ENCODE peak calls at places on chromosomes 6 and 20, in five cellular contexts. One of them, this sample, is unnamed.

GRCh38 chr6:108651781-108652227 is 91.1 kb downstream of the FOXO3 start:
- DNase-seq in amniotic stem cell: peak; percentile 66
- DNase-seq in left cardiac atrium: peak; percentile 38
- DNase-seq in kidney glomerular epithelial cell: peak; percentile 39
- DNase-seq in NCI-H1417: no peak
- DNase-seq in this sample: peak; percentile 57

GRCh38 chr6:14734052-14734415 is 511.8 kb upstream of the JARID2 start:
- DNase-seq in amniotic stem cell: no peak
- DNase-seq in left cardiac atrium: no peak
- DNase-seq in NCI-H1417: no peak
- DNase-seq in kidney glomerular epithelial cell: no peak
- DNase-seq in this sample: no peak

GRCh38 chr6:132715204-132715603 is 1.3 kb upstream of the VNN1 start:
- DNase-seq in amniotic stem cell: peak; percentile 29
- DNase-seq in kidney glomerular epithelial cell: peak; percentile 5
- DNase-seq in left cardiac atrium: peak; percentile 42
- DNase-seq in NCI-H1417: peak; percentile 78
- DNase-seq in this sample: peak; percentile 47

GRCh38 chr6:6131492-6132109 is 124.9 kb upstream of the NRN1 start:
- DNase-seq in kidney glomerular epithelial cell: no peak
- DNase-seq in left cardiac atrium: no peak
- DNase-seq in amniotic stem cell: no peak
- DNase-seq in NCI-H1417: peak; percentile 16
- DNase-seq in this sample: no peak

GRCh38 chr6:150826788-150827187 is 38.7 kb upstream of the MTHFD1L start:
- DNase-seq in kidney glomerular epithelial cell: no peak
- DNase-seq in NCI-H1417: no peak
- DNase-seq in amniotic stem cell: no peak
- DNase-seq in left cardiac atrium: no peak
- DNase-seq in this sample: no peak

GRCh38 chr20:41361757-41362747 is 4.6 kb downstream of the EMILIN3 start:
- DNase-seq in NCI-H1417: peak; percentile 12
- DNase-seq in amniotic stem cell: no peak
- DNase-seq in kidney glomerular epithelial cell: no peak
- DNase-seq in left cardiac atrium: no peak
- DNase-seq in this sample: peak; percentile 70

GRCh38 chr20:5658897-5659296 is 91.3 kb upstream of the SHLD1 start:
- DNase-seq in amniotic stem cell: no peak
- DNase-seq in left cardiac atrium: peak; percentile 77
- DNase-seq in NCI-H1417: peak; percentile 63
- DNase-seq in kidney glomerular epithelial cell: peak; percentile 34
- DNase-seq in this sample: peak; percentile 75

GRCh38 chr6:161393839-161394364 is 120.0 kb upstream of the AGPAT4 start:
- DNase-seq in amniotic stem cell: peak; percentile 76
- DNase-seq in kidney glomerular epithelial cell: peak; percentile 84
- DNase-seq in NCI-H1417: peak; percentile 91
- DNase-seq in left cardiac atrium: no peak
- DNase-seq in this sample: no peak

GRCh38 chr20:56788671-56789610 is 159.8 kb downstream of the TFAP2C start:
- DNase-seq in amniotic stem cell: no peak
- DNase-seq in left cardiac atrium: no peak
- DNase-seq in kidney glomerular epithelial cell: no peak
- DNase-seq in NCI-H1417: no peak
- DNase-seq in this sample: no peak

GRCh38 chr20:51529758-51530157 is 12.8 kb downstream of the NFATC2 start:
- DNase-seq in NCI-H1417: no peak
- DNase-seq in left cardiac atrium: no peak
- DNase-seq in amniotic stem cell: no peak
- DNase-seq in kidney glomerular epithelial cell: no peak
- DNase-seq in this sample: no peak

GRCh38 chr20:15846446-15846845 is 726.8 kb downstream of the KIF16B start:
- DNase-seq in amniotic stem cell: no peak
- DNase-seq in kidney glomerular epithelial cell: no peak
- DNase-seq in NCI-H1417: no peak
- DNase-seq in left cardiac atrium: no peak
- DNase-seq in this sample: no peak

GRCh38 chr6:26627843-26628242 is 31.1 kb downstream of the ABT1 start:
- DNase-seq in amniotic stem cell: no peak
- DNase-seq in kidney glomerular epithelial cell: no peak
- DNase-seq in NCI-H1417: no peak
- DNase-seq in left cardiac atrium: no peak
- DNase-seq in this sample: no peak

GRCh38 chr6:44925100-44925739 is 402.9 kb upstream of the RUNX2 start:
- DNase-seq in NCI-H1417: peak; percentile 92
- DNase-seq in kidney glomerular epithelial cell: peak; percentile 44
- DNase-seq in amniotic stem cell: no peak
- DNase-seq in left cardiac atrium: no peak
- DNase-seq in this sample: no peak

GRCh38 chr6:170358496-170358895 is 51.9 kb downstream of the FAM120B start:
- DNase-seq in amniotic stem cell: no peak
- DNase-seq in kidney glomerular epithelial cell: no peak
- DNase-seq in left cardiac atrium: peak; percentile 68
- DNase-seq in NCI-H1417: no peak
- DNase-seq in this sample: peak; percentile 61

GRCh38 chr20:13017883-13018535 is 9.2 kb downstream of the SPTLC3 start:
- DNase-seq in left cardiac atrium: no peak
- DNase-seq in kidney glomerular epithelial cell: peak; percentile 65
- DNase-seq in NCI-H1417: peak; percentile 93
- DNase-seq in amniotic stem cell: no peak
- DNase-seq in this sample: no peak

GRCh38 chr6:158286413-158286812 is 25.9 kb upstream of the TULP4 start:
- DNase-seq in kidney glomerular epithelial cell: no peak
- DNase-seq in amniotic stem cell: no peak
- DNase-seq in NCI-H1417: no peak
- DNase-seq in left cardiac atrium: no peak
- DNase-seq in this sample: no peak

GRCh38 chr6:109790131-109790530 is 99.0 kb downstream of the FIG4 start:
- DNase-seq in amniotic stem cell: no peak
- DNase-seq in kidney glomerular epithelial cell: peak; percentile 48
- DNase-seq in left cardiac atrium: no peak
- DNase-seq in NCI-H1417: no peak
- DNase-seq in this sample: no peak

GRCh38 chr6:5135783-5136376 is 50.7 kb downstream of the PPP1R3G start:
- DNase-seq in NCI-H1417: peak; percentile 42
- DNase-seq in kidney glomerular epithelial cell: peak; percentile 29
- DNase-seq in amniotic stem cell: no peak
- DNase-seq in left cardiac atrium: no peak
- DNase-seq in this sample: no peak

GRCh38 chr6:156557269-156557885 is 219.8 kb upstream of the ARID1B start:
- DNase-seq in amniotic stem cell: no peak
- DNase-seq in kidney glomerular epithelial cell: no peak
- DNase-seq in NCI-H1417: peak; percentile 100
- DNase-seq in left cardiac atrium: peak; percentile 63
- DNase-seq in this sample: peak; percentile 71

GRCh38 chr6:69391106-69391505 is 405.7 kb downstream of the LMBRD1 start:
- DNase-seq in NCI-H1417: no peak
- DNase-seq in amniotic stem cell: no peak
- DNase-seq in left cardiac atrium: no peak
- DNase-seq in kidney glomerular epithelial cell: no peak
- DNase-seq in this sample: no peak

GRCh38 chr20:47124235-47124717 is 229.6 kb downstream of the EYA2 start:
- DNase-seq in kidney glomerular epithelial cell: peak; percentile 61
- DNase-seq in amniotic stem cell: no peak
- DNase-seq in NCI-H1417: no peak
- DNase-seq in left cardiac atrium: no peak
- DNase-seq in this sample: no peak

GRCh38 chr6:110173506-110174132 is 5.9 kb downstream of the WASF1 start:
- DNase-seq in amniotic stem cell: no peak
- DNase-seq in kidney glomerular epithelial cell: no peak
- DNase-seq in NCI-H1417: no peak
- DNase-seq in left cardiac atrium: no peak
- DNase-seq in this sample: no peak

GRCh38 chr20:37524859-37525708 is 2.6 kb downstream of the BLCAP start:
- DNase-seq in NCI-H1417: no peak
- DNase-seq in left cardiac atrium: no peak
- DNase-seq in amniotic stem cell: no peak
- DNase-seq in kidney glomerular epithelial cell: peak; percentile 12
- DNase-seq in this sample: no peak

GRCh38 chr6:73309784-73310502 is 44.1 kb downstream of the DPPA5 start:
- DNase-seq in left cardiac atrium: peak; percentile 73
- DNase-seq in kidney glomerular epithelial cell: peak; percentile 55
- DNase-seq in NCI-H1417: peak; percentile 88
- DNase-seq in amniotic stem cell: peak; percentile 67
- DNase-seq in this sample: peak; percentile 73

GRCh38 chr6:47306887-47307286 is 2.8 kb downstream of the TNFRSF21 start:
- DNase-seq in kidney glomerular epithelial cell: peak; percentile 9
- DNase-seq in left cardiac atrium: no peak
- DNase-seq in NCI-H1417: no peak
- DNase-seq in amniotic stem cell: no peak
- DNase-seq in this sample: no peak

GRCh38 chr6:108157234-108157971 is 8.4 kb upstream of the NR2E1 start:
- DNase-seq in kidney glomerular epithelial cell: no peak
- DNase-seq in left cardiac atrium: no peak
- DNase-seq in NCI-H1417: peak; percentile 55
- DNase-seq in amniotic stem cell: no peak
- DNase-seq in this sample: no peak

GRCh38 chr6:146928503-146928902 is 275.7 kb upstream of the STXBP5 start:
- DNase-seq in kidney glomerular epithelial cell: no peak
- DNase-seq in amniotic stem cell: no peak
- DNase-seq in NCI-H1417: no peak
- DNase-seq in left cardiac atrium: no peak
- DNase-seq in this sample: no peak

GRCh38 chr6:35489995-35490791 is 6.7 kb downstream of the TEAD3 start:
- DNase-seq in left cardiac atrium: peak; percentile 86
- DNase-seq in NCI-H1417: no peak
- DNase-seq in kidney glomerular epithelial cell: no peak
- DNase-seq in amniotic stem cell: no peak
- DNase-seq in this sample: peak; percentile 88

GRCh38 chr20:49677777-49678758 is 35.6 kb downstream of the B4GALT5 start:
- DNase-seq in amniotic stem cell: no peak
- DNase-seq in left cardiac atrium: no peak
- DNase-seq in kidney glomerular epithelial cell: no peak
- DNase-seq in NCI-H1417: no peak
- DNase-seq in this sample: no peak

GRCh38 chr6:16383607-16384206 is 145.3 kb downstream of the GMPR start:
- DNase-seq in left cardiac atrium: no peak
- DNase-seq in kidney glomerular epithelial cell: no peak
- DNase-seq in NCI-H1417: no peak
- DNase-seq in amniotic stem cell: no peak
- DNase-seq in this sample: no peak

GRCh38 chr20:44888226-44889103 is 3.0 kb downstream of the YWHAB start:
- DNase-seq in left cardiac atrium: no peak
- DNase-seq in kidney glomerular epithelial cell: no peak
- DNase-seq in NCI-H1417: no peak
- DNase-seq in amniotic stem cell: no peak
- DNase-seq in this sample: no peak

GRCh38 chr6:169975286-169975685 is 223.9 kb downstream of the ERMARD start:
- DNase-seq in NCI-H1417: no peak
- DNase-seq in amniotic stem cell: no peak
- DNase-seq in kidney glomerular epithelial cell: no peak
- DNase-seq in left cardiac atrium: no peak
- DNase-seq in this sample: no peak

GRCh38 chr20:38883081-38883980 is 42.9 kb upstream of the FAM83D start:
- DNase-seq in left cardiac atrium: peak; percentile 50
- DNase-seq in amniotic stem cell: no peak
- DNase-seq in NCI-H1417: peak; percentile 70
- DNase-seq in kidney glomerular epithelial cell: no peak
- DNase-seq in this sample: peak; percentile 52

GRCh38 chr6:81613606-81614005 is 138.9 kb downstream of the TENT5A start:
- DNase-seq in kidney glomerular epithelial cell: no peak
- DNase-seq in NCI-H1417: peak; percentile 23
- DNase-seq in left cardiac atrium: no peak
- DNase-seq in amniotic stem cell: peak; percentile 6
- DNase-seq in this sample: no peak

GRCh38 chr6:114301596-114302219 is 41.1 kb downstream of the HS3ST5 start:
- DNase-seq in kidney glomerular epithelial cell: no peak
- DNase-seq in left cardiac atrium: no peak
- DNase-seq in amniotic stem cell: no peak
- DNase-seq in NCI-H1417: no peak
- DNase-seq in this sample: no peak

GRCh38 chr20:20568604-20569205 is 143.7 kb downstream of the RALGAPA2 start:
- DNase-seq in left cardiac atrium: no peak
- DNase-seq in kidney glomerular epithelial cell: peak; percentile 35
- DNase-seq in NCI-H1417: peak; percentile 88
- DNase-seq in amniotic stem cell: peak; percentile 40
- DNase-seq in this sample: no peak

GRCh38 chr6:88871498-88871897 is 91.9 kb downstream of the RNGTT start:
- DNase-seq in amniotic stem cell: no peak
- DNase-seq in kidney glomerular epithelial cell: no peak
- DNase-seq in NCI-H1417: no peak
- DNase-seq in left cardiac atrium: no peak
- DNase-seq in this sample: no peak

GRCh38 chr6:76120302-76120701 is 47.8 kb upstream of the IMPG1 start:
- DNase-seq in left cardiac atrium: no peak
- DNase-seq in kidney glomerular epithelial cell: no peak
- DNase-seq in amniotic stem cell: no peak
- DNase-seq in NCI-H1417: no peak
- DNase-seq in this sample: no peak

GRCh38 chr6:33977606-33978438 is 168.1 kb downstream of the GRM4 start:
- DNase-seq in left cardiac atrium: no peak
- DNase-seq in NCI-H1417: no peak
- DNase-seq in kidney glomerular epithelial cell: no peak
- DNase-seq in amniotic stem cell: no peak
- DNase-seq in this sample: no peak